ENCODE peak calls at places on chromosomes 2 and 18, in five cellular contexts. N, K, I, U and L are unnamed samples.

GRCh38 chr2:224841910-224842309 is 125.7 kb upstream of the CCDC195 start:
- DNase-seq in I (no peak), K (no peak), N (no peak), U (no peak), L (no peak)

GRCh38 chr2:178246696-178247095 is 52.4 kb downstream of the OSBPL6 start:
- DNase-seq in K (no peak), U (no peak), N (no peak), I (no peak), L (no peak)

GRCh38 chr18:7830468-7830867 is 263.4 kb downstream of the PTPRM start:
- DNase-seq in I (no peak), N (no peak), K (peak; percentile 44), U (peak; percentile 68), L (no peak)

GRCh38 chr2:18178736-18179349 is 300.4 kb downstream of the KCNS3 start:
- DNase-seq in N (peak; percentile 49), K (peak; percentile 45), U (peak; percentile 68), I (peak; percentile 37), L (peak; percentile 13)

GRCh38 chr18:48983793-48984437 is 33.1 kb upstream of the SMAD7 start:
- DNase-seq in I (peak; percentile 58), K (peak; percentile 29), U (no peak), N (no peak), L (no peak)

GRCh38 chr2:38190542-38191218 is 114.7 kb upstream of the CYP1B1 start:
- DNase-seq in N (no peak), I (no peak), U (no peak), K (no peak), L (no peak)

GRCh38 chr18:3104190-3105054 is 91.5 kb upstream of the LPIN2 start:
- DNase-seq in I (no peak), N (no peak), U (peak; percentile 96), K (peak; percentile 94), L (no peak)

GRCh38 chr2:174338626-174339570 is 4.1 kb downstream of the SP9 start:
- DNase-seq in N (peak; percentile 41), U (no peak), K (no peak), I (no peak), L (no peak)

GRCh38 chr2:213175673-213176247 is 24.3 kb upstream of the IKZF2 start:
- DNase-seq in I (no peak), N (no peak), K (no peak), U (no peak), L (no peak)

GRCh38 chr2:224883172-224883516 is 159.1 kb downstream of the DOCK10 start:
- DNase-seq in I (no peak), N (no peak), U (no peak), K (no peak), L (no peak)